ENCODE peak calls at places on chromosome 10, in six cellular contexts. R is iPS DF 19.7; A is substantia nigra; C is naive thymus-derived CD4-positive, alpha-beta T cell; T is stimulated activated CD8-positive, alpha-beta memory T cell treated with anti-CD3 and anti-CD28 coated beads, Interleukin-12 subunit alpha, Interleukin-12 subunit beta, amount 100 ng/mL, for 1 hour; U is NCI-H1092 treated with DMSO at 0.1 percent for 48 hours. L is an unnamed sample.
A peak's percentile ranks its signal among the peaks of the same experiment; 100 is the strongest.

GRCh38 chr10:91061187-91061586 is 140.3 kb upstream of the ANKRD1 start:
- DNase-seq in T (no peak), R (no peak), C (no peak), U (no peak), A (no peak), L (no peak)

GRCh38 chr10:18164093-18164492 is 23.9 kb downstream of the CACNB2 start:
- DNase-seq in C (no peak), U (no peak), R (no peak), T (no peak), A (no peak), L (no peak)

GRCh38 chr10:68543004-68543918 is 15.9 kb upstream of the SLC25A16 start:
- DNase-seq in R (no peak), T (no peak), C (no peak), U (no peak), A (no peak), L (no peak)

GRCh38 chr10:119268871-119269506 is 61.6 kb downstream of the GRK5 start:
- DNase-seq in A (no peak), C (peak; percentile 90), R (no peak), T (peak; percentile 54), U (no peak), L (no peak)

GRCh38 chr10:24915304-24915703 is 37.1 kb downstream of the PRTFDC1 start:
- DNase-seq in U (no peak), R (no peak), C (no peak), A (no peak), T (no peak), L (no peak)

GRCh38 chr10:14588084-14588937 is 186.4 kb downstream of the FAM107B start:
- DNase-seq in U (no peak), C (no peak), T (no peak), A (no peak), R (no peak), L (peak; percentile 62)

GRCh38 chr10:104750306-104750705 is 109.2 kb downstream of the SORCS3 start:
- DNase-seq in C (no peak), R (no peak), U (no peak), A (no peak), T (no peak), L (no peak)

GRCh38 chr10:101071266-101071884 is 9.6 kb downstream of the KAZALD1 start:
- DNase-seq in T (no peak), R (no peak), A (no peak), U (no peak), C (no peak), L (peak; percentile 97)

GRCh38 chr10:33772370-33773331 is 438.2 kb upstream of the NRP1 start:
- DNase-seq in A (peak; percentile 10), U (peak; percentile 56), C (no peak), R (peak; percentile 64), T (no peak), L (no peak)

GRCh38 chr10:4829954-4830353 is 3.9 kb downstream of the AKR1E2 start:
- DNase-seq in A (no peak), C (no peak), U (no peak), R (no peak), T (no peak), L (no peak)

GRCh38 chr10:72186633-72187330 is 29.0 kb upstream of the ANAPC16 start:
- DNase-seq in C (no peak), U (no peak), R (no peak), T (no peak), A (peak; percentile 7), L (peak; percentile 59)

GRCh38 chr10:51073461-51074237 is 638 bp upstream of the PRKG1 start:
- DNase-seq in T (no peak), U (no peak), R (no peak), C (no peak), A (peak; percentile 8), L (no peak)

L was measured in CD14-positive monocyte.